ENCODE peak calls at places on chromosomes 3 and 15, in five cellular contexts. Z is T1000, A is T follicular helper cell, C is Calu3, V is M059J. Q is an unnamed sample.

GRCh38 chr15:90954712-90955671 is at the start of gene RCCD1:
- DNase-seq in Z (peak), A (peak), C (peak), V (peak), Q (peak)

GRCh38 chr3:193842832-193843446 is 249.9 kb downstream of the OPA1 start:
- DNase-seq in Z (no peak), A (no peak), C (no peak), V (no peak), Q (peak)

GRCh38 chr15:31609243-31609642 is 282.6 kb downstream of the KLF13 start:
- DNase-seq in Z (no peak), A (no peak), C (no peak), V (no peak), Q (no peak)

GRCh38 chr3:5019411-5020261 is 40.4 kb downstream of the BHLHE40 start:
- DNase-seq in Z (no peak), A (peak), C (no peak), V (no peak), Q (peak)

GRCh38 chr3:101484805-101485620 is 28.0 kb downstream of the SENP7 start:
- DNase-seq in Z (no peak), A (no peak), C (peak), V (peak), Q (no peak)

GRCh38 chr3:126620743-126621142 is 34.2 kb downstream of the TXNRD3 start:
- DNase-seq in Z (peak), A (no peak), C (no peak), V (no peak), Q (no peak)

GRCh38 chr3:160707187-160707789 is 30.3 kb downstream of the ARL14 start:
- DNase-seq in Z (no peak), A (peak), C (peak), V (peak), Q (no peak)

GRCh38 chr3:196694941-196695848 is 16.9 kb downstream of the CEP19 start:
- DNase-seq in Z (no peak), A (no peak), C (no peak), V (no peak), Q (no peak)

GRCh38 chr15:95169701-95170459 is 938.5 kb downstream of the MCTP2 start:
- DNase-seq in Z (no peak), A (no peak), C (no peak), V (peak), Q (no peak)

GRCh38 chr3:93973160-93974126 is at the start of gene PROS1:
- DNase-seq in Z (peak), A (peak), C (peak), V (peak), Q (peak)

Q was measured in CMK.